ENCODE peak calls at places on chromosome 12, in four cellular contexts. W, M, F and O are unnamed samples.

GRCh38 chr12:125065021-125065752 is at the start of gene AACS:
- DNase-seq in W (no peak), M (peak; percentile 88), F (peak; percentile 77), O (peak; percentile 99)

GRCh38 chr12:15443611-15444010 is 121.3 kb downstream of the PTPRO start:
- DNase-seq in W (no peak), M (no peak), F (no peak), O (no peak)

GRCh38 chr12:42422785-42423184 is 96.8 kb downstream of the PPHLN1 start:
- DNase-seq in W (no peak), M (no peak), F (no peak), O (no peak)

GRCh38 chr12:124739953-124740561 is 123.6 kb downstream of the SCARB1 start:
- DNase-seq in W (no peak), M (no peak), F (no peak), O (no peak)

GRCh38 chr12:113247123-113248045 is 26.1 kb downstream of the TPCN1 start:
- DNase-seq in W (no peak), M (peak; percentile 25), F (no peak), O (no peak)

GRCh38 chr12:112325157-112325556 is 57.1 kb downstream of the HECTD4 start:
- DNase-seq in W (no peak), M (no peak), F (no peak), O (no peak)

GRCh38 chr12:6700646-6701051 is at the start of gene PIANP:
- DNase-seq in W (no peak), M (peak; percentile 73), F (peak; percentile 24), O (peak; percentile 87)

GRCh38 chr12:10082057-10082874 is 16.5 kb downstream of the CLEC1A start:
- DNase-seq in W (no peak), M (no peak), F (no peak), O (no peak)

GRCh38 chr12:89117448-89118034 is 234.8 kb downstream of the DUSP6 start:
- DNase-seq in W (no peak), M (no peak), F (no peak), O (no peak)

GRCh38 chr12:113388351-113388750 is 15.3 kb downstream of the SDS start:
- DNase-seq in W (no peak), M (no peak), F (no peak), O (no peak)

GRCh38 chr12:2891240-2892053 is 756 bp downstream of the TULP3 start:
- DNase-seq in W (no peak), M (peak; percentile 84), F (peak; percentile 27), O (peak; percentile 75)

GRCh38 chr12:117148642-117149041 is 41.6 kb downstream of the FBXO21 start:
- DNase-seq in W (no peak), M (no peak), F (no peak), O (no peak)

GRCh38 chr12:50924439-50925341 is 27.7 kb upstream of the HIGD1C start:
- DNase-seq in W (peak; percentile 76), M (peak; percentile 81), F (no peak), O (no peak)

GRCh38 chr12:57027011-57027804 is 10.9 kb upstream of the TAC3 start:
- DNase-seq in W (no peak), M (no peak), F (no peak), O (no peak)

GRCh38 chr12:127810026-127810425 is 456.9 kb upstream of the TMEM132C start:
- DNase-seq in W (no peak), M (peak; percentile 97), F (no peak), O (no peak)

GRCh38 chr12:122921917-122922316 is 26.0 kb upstream of the VPS37B start:
- DNase-seq in W (no peak), M (no peak), F (no peak), O (peak; percentile 57)

DNA sequence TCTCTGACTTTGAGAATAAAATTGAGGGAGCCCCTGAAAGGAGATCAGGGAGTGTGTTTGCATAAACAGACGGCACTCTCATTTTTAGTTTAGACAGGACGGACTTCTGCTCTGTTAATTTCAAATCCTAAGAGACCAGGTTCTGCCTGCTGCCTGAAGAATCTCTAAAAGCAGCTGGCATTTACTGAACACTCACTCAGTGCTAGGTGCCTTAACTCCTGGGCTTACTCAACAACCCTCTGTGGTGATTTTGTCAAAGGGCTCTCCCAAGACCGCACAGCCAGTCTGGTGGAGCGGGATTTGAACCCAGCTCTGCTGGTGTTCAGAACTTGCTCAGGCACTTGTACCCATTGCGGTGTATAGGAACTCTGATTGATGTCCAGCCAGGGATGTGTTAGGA is 2.2 kb downstream of the ORAI1 start:
- DNase-seq in W (no peak), M (no peak), F (no peak), O (no peak)
- H3K4me3 ChIP-seq in W (peak overlapping the region; percentile 83), M (no peak overlapping the region), F (peak overlapping the region; percentile 95), O (peak overlapping the region; percentile 4)

GRCh38 chr12:128933039-128933438 is 79.8 kb downstream of the GLT1D1 start:
- DNase-seq in W (no peak), M (no peak), F (no peak), O (no peak)
- H3K27me3 ChIP-seq in W (no peaks in the 10 kb centered on the region), M (no peaks in the 10 kb centered on the region), F (no peaks in the 10 kb centered on the region), O (no peaks in the 10 kb centered on the region)

GRCh38 chr12:128876559-128876958 is 23.3 kb downstream of the GLT1D1 start:
- DNase-seq in W (no peak), M (no peak), F (no peak), O (no peak)
- H3K36me3 ChIP-seq in W (no peaks in the 10 kb centered on the region), M (no peaks in the 10 kb centered on the region), F (no peaks in the 10 kb centered on the region), O (no peaks in the 10 kb centered on the region)

DNA sequence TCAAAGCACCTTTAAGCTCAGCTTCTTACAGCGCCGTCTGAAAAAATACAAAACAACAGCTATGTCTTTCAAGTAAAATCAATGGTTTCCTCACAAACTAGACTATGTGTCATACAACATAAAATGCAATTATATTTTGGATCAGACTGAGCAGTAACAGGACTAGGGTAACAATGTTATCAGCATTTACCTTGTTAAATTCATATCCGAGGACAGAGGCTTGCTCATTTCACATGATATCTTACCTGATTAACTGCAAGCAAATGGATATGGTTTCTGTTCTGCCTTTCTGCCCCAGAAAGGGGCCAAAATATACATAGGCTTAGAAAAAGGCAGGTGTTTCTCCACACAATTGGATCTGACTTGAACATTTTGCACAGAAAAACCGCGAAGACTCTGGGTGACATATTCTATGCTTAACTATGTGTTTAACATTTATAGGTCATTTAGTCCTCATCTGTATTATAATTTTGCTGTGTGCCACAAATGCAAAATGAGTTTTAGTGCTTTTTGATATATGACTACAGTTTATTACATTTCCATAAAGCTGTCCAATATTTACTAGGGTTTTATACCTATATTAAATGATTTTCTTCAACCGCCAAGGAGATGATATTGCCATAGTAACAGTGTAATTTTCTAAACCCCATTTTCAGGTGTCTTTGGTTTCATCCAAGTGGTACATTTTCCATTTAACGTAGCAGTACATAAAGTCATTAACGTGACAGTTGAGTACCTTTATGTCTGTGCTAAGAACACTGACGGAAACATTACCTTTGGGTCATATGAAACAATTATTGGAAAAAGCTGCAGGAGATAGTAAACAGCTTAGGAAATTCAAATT is 249.3 kb upstream of the KRR1 start:
- DNase-seq in W (no peak), M (no peak), F (no peak), O (no peak)
- H3K4me3 ChIP-seq in W (no peak overlapping the region), M (no peak overlapping the region), F (no peak overlapping the region), O (no peak overlapping the region)

DNA sequence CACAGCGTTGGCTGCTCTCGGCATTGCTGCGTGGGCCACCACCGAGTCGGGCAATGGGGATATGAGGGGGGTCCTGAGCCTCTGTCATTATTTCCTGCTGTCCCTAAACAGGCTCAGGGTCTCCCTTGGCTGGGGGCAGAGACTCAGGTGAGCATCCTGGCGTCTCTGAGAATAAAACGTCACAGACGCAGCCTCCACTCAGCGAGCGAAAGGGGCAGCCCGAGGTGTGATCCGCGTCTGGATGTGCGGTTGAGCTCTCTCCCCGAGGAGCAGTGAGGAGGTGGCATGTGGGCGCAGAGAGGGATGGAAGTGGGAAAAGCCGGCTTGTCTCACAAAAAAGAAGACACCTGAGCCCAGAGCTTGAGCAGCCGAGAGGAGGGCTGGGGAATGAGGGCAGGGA is 62.6 kb downstream of the GALNT9 start:
- DNase-seq in W (no peak), M (no peak), F (no peak), O (no peak)
- H3K27me3 ChIP-seq in W (no peaks in the 10 kb centered on the region), M (peaks cover 27% of the 10 kb centered on the region), F (no peaks in the 10 kb centered on the region), O (no peaks in the 10 kb centered on the region)

GRCh38 chr12:76083246-76083735 is 1.2 kb downstream of the NAP1L1 start:
- DNase-seq in W (no peak), M (peak; percentile 23), F (no peak), O (no peak)
- H3K36me3 ChIP-seq in W (peaks cover 2% of the 10 kb centered on the region), M (peaks cover 7% of the 10 kb centered on the region), F (no peaks in the 10 kb centered on the region), O (no peaks in the 10 kb centered on the region)